ENCODE peak calls at places on chromosomes 11 and 22, in four cellular contexts. K is GM12878, C is K562, O is HEK293T. I is an unnamed sample.

GRCh38 chr11:122173074-122173450 is 57.0 kb upstream of the BLID start:
- DNase-seq in K (no peak), C (no peak), O (no peak), I (no peak)

GRCh38 chr11:64971421-64972233 is at the start of gene MAJIN:
- DNase-seq in K (peak), C (peak), O (peak), I (no peak)

GRCh38 chr11:72333657-72334056 is 89.7 kb upstream of the PHOX2A start:
- DNase-seq in K (no peak), C (peak), O (peak), I (no peak)

GRCh38 chr22:19105867-19106802 is 16.1 kb downstream of the DGCR2 start:
- DNase-seq in K (no peak), C (peak), O (peak), I (no peak)

GRCh38 chr11:120272303-120272702 is 32.4 kb downstream of the POU2F3 start:
- DNase-seq in K (no peak), C (no peak), O (no peak), I (no peak)

GRCh38 chr11:47241740-47242400 is 6.7 kb downstream of the ACP2 start:
- DNase-seq in K (no peak), C (no peak), O (no peak), I (no peak)

GRCh38 chr11:134510641-134511040 is 98.6 kb upstream of the B3GAT1 start:
- DNase-seq in K (no peak), C (no peak), O (no peak), I (no peak)

GRCh38 chr11:61152816-61153592 is 8.2 kb downstream of the VPS37C start:
- DNase-seq in K (no peak), C (peak), O (no peak), I (no peak)

GRCh38 chr11:96322775-96323642 is 20.0 kb downstream of the MAML2 start:
- DNase-seq in K (no peak), C (peak), O (no peak), I (no peak)

GRCh38 chr11:118956094-118956846 is at the start of gene UPK2:
- DNase-seq in K (peak), C (peak), O (peak), I (peak)

GRCh38 chr22:26259510-26259909 is 90.2 kb downstream of the SEZ6L start:
- DNase-seq in K (no peak), C (peak), O (peak), I (peak)

GRCh38 chr22:33006220-33006954 is 51.8 kb downstream of the SYN3 start:
- DNase-seq in K (no peak), C (no peak), O (no peak), I (peak)

GRCh38 chr11:78646564-78647185 is 72.0 kb upstream of the NARS2 start:
- DNase-seq in K (no peak), C (peak), O (peak), I (peak)

GRCh38 chr22:30574095-30574981 is at the start of gene GAL3ST1:
- DNase-seq in K (no peak), C (no peak), O (no peak), I (peak)

GRCh38 chr11:74680703-74681531 is 50.3 kb downstream of the CHRDL2 start:
- DNase-seq in K (no peak), C (no peak), O (no peak), I (no peak)
- TF ChIP-seq FOXK2 in K (no peak), C (no peak), O (no peak), I (no peak)

GRCh38 chr11:111793863-111794262 is 27.7 kb upstream of the PPP2R1B start:
- DNase-seq in K (no peak), C (no peak), O (peak), I (no peak)
- TF ChIP-seq FOXK2 in K (no peak), C (no peak), O (no peak), I (no peak)

GRCh38 chr11:35427158-35427557 is 7.8 kb upstream of the SLC1A2 start:
- DNase-seq in K (no peak), C (no peak), O (no peak), I (no peak)
- TF ChIP-seq FOXK2 in K (no peak), C (no peak), O (no peak), I (no peak)

DNA sequence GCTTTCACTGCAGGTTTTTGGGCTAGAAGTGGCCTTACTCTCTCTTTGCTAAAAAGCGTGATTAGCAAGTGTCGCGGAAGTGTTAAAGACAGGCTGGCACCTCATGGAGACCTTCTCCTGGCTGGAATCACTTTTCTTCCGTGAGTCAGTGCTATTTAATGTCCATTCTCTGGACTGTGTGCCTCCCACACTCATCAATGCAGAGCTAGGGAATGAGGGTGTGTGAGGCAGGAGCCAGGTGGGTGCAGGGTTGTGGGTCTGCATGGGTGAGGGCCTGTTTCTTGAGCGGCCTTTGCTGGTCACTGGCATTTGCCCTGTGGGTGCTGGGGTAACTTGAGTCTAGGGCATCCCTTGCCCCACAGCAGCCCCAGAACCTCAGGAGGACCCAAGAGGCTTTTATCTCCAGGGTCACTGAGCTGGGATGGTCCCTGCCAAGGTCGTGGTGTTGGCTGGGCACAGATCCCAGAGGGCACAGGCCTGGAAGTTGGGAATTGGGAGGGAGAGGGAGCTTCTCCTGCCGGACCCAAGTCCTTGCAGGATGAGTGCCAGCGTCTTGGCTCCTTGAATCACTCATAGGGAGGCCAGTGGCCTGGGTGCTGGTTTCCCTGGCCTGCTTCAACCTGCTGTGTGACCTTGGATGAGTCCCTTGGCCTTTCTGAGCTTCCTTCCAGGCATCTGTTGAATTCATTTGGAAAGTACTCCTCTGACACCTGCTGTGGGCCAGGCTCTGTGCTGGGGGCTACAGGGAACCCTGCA is 30.0 kb downstream of the KIAA1671 start:
- DNase-seq in K (no peak), C (no peak), O (no peak), I (no peak)
- TF ChIP-seq FOXK2 in K (no peak), C (no peak), O (no peak), I (no peak)

GRCh38 chr22:24128631-24129601 is 52.4 kb upstream of the SUSD2 start:
- DNase-seq in K (no peak), C (no peak), O (no peak), I (no peak)
- TF ChIP-seq FOXK2 in K (no peak), C (no peak), O (no peak), I (no peak)

DNA sequence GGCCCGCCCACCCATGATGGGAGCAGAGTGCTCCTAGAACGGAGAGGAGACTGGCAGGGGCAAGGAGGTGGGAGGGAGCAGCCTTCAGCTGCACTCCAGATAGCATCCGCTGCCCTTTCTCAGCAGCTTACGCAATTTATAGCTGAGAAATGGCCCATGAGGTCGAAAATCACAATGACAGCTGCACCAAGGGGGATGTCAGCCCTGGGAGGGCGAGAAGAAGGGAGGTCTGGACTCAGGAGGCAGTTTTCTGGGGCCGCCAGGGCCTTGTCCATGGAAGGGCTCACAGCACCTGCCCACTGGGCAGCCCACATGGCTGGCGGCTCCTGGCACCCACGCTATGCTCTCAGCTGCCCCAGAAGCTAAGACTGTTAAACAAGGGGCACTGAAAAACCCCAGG is 17.6 kb upstream of the MOB2 start:
- DNase-seq in K (no peak), C (no peak), O (no peak), I (no peak)
- TF ChIP-seq FOXK2 in K (no peak), C (no peak), O (no peak), I (no peak)